ENCODE peak calls at places on chromosome 10, in seven cellular contexts. M, S, X, I, B, N and A are unnamed samples.

GRCh38 chr10:92068900-92069299 is 145.3 kb downstream of the BTAF1 start:
- DNase-seq in M (no peak), N (peak; percentile 57), X (no peak), S (no peak), I (no peak), B (no peak), A (no peak)

GRCh38 chr10:50614444-50615137 is 9.2 kb downstream of the SGMS1 start:
- DNase-seq in X (no peak), M (peak; percentile 46), I (no peak), N (no peak), B (no peak), S (no peak), A (no peak)

GRCh38 chr10:50600831-50601466 is 22.8 kb downstream of the SGMS1 start:
- DNase-seq in N (no peak), X (no peak), B (no peak), S (no peak), M (no peak), I (no peak), A (no peak)

GRCh38 chr10:123972481-123973401 is 81.1 kb upstream of the CPXM2 start:
- DNase-seq in B (no peak), M (no peak), X (no peak), N (no peak), I (no peak), S (no peak), A (no peak)

GRCh38 chr10:92506336-92506735 is 67.6 kb downstream of the IDE start:
- DNase-seq in X (no peak), B (no peak), M (no peak), S (no peak), N (no peak), I (no peak), A (no peak)

GRCh38 chr10:120012566-120012965 is 120.0 kb downstream of the SEC23IP start:
- DNase-seq in N (peak; percentile 73), M (no peak), B (no peak), S (no peak), X (no peak), I (no peak), A (no peak)

GRCh38 chr10:22942437-22942836 is 14.6 kb downstream of the ARMC3 start:
- DNase-seq in B (no peak), I (no peak), N (no peak), X (no peak), S (no peak), M (no peak), A (no peak)

GRCh38 chr10:78512205-78512550 is 478.5 kb downstream of the RPS24 start:
- DNase-seq in M (no peak), X (no peak), S (no peak), N (no peak), I (no peak), B (no peak), A (no peak)

GRCh38 chr10:4217653-4218052 is 432.6 kb upstream of the KLF6 start:
- DNase-seq in N (no peak), B (no peak), S (no peak), M (no peak), I (no peak), X (no peak), A (no peak)

GRCh38 chr10:27759483-27760281 is 14.1 kb upstream of the MKX start:
- DNase-seq in S (no peak), M (no peak), X (no peak), B (no peak), I (no peak), N (no peak), A (no peak)

GRCh38 chr10:490256-490655 is 199.2 kb downstream of the DIP2C start:
- DNase-seq in B (no peak), N (no peak), S (no peak), M (peak; percentile 24), I (no peak), X (no peak), A (peak; percentile 76)

GRCh38 chr10:58691528-58691927 is 178.9 kb downstream of the BICC1 start:
- DNase-seq in S (no peak), I (no peak), M (no peak), X (no peak), B (no peak), N (no peak), A (no peak)

GRCh38 chr10:119131512-119132240 is 27.8 kb downstream of the DENND10 start:
- DNase-seq in N (no peak), X (no peak), M (no peak), I (peak; percentile 89), S (no peak), B (peak; percentile 96), A (no peak)

GRCh38 chr10:116880716-116881440 is 31.6 kb downstream of the ENO4 start:
- DNase-seq in B (no peak), N (peak; percentile 37), I (no peak), S (no peak), X (no peak), M (no peak), A (peak; percentile 5)

GRCh38 chr10:86364551-86365345 is 1.8 kb downstream of the GRID1 start:
- DNase-seq in X (no peak), I (no peak), S (peak; percentile 63), M (no peak), N (no peak), B (peak; percentile 56), A (no peak)

GRCh38 chr10:131249238-131249956 is 62.1 kb downstream of the TCERG1L start:
- DNase-seq in M (no peak), X (no peak), N (no peak), I (no peak), B (no peak), S (no peak), A (no peak)

GRCh38 chr10:34739915-34740314 is 75.2 kb downstream of the PARD3 start:
- DNase-seq in B (peak; percentile 17), M (peak; percentile 30), N (peak; percentile 91), X (peak; percentile 86), S (no peak), I (no peak), A (peak; percentile 83)

GRCh38 chr10:79391231-79392019 is 44.2 kb downstream of the PPIF start:
- DNase-seq in X (no peak), I (no peak), N (no peak), B (no peak), S (peak; percentile 72), M (peak; percentile 24), A (no peak)

GRCh38 chr10:101614957-101615759 is 27.0 kb downstream of the DPCD start:
- DNase-seq in B (no peak), X (no peak), N (no peak), M (no peak), I (no peak), S (no peak), A (no peak)

GRCh38 chr10:44899450-44900080 is 11.6 kb upstream of the TMEM72 start:
- DNase-seq in I (no peak), B (no peak), N (no peak), X (no peak), M (no peak), S (no peak), A (no peak)

GRCh38 chr10:127922675-127923366 is 15.9 kb downstream of the PTPRE start:
- DNase-seq in I (no peak), N (peak; percentile 96), M (peak; percentile 86), S (peak; percentile 89), X (peak; percentile 53), B (no peak), A (peak; percentile 38)

GRCh38 chr10:30990351-30990750 is 41.3 kb downstream of the ZNF438 start:
- DNase-seq in X (no peak), M (no peak), S (no peak), I (no peak), N (no peak), B (no peak), A (no peak)

DNA sequence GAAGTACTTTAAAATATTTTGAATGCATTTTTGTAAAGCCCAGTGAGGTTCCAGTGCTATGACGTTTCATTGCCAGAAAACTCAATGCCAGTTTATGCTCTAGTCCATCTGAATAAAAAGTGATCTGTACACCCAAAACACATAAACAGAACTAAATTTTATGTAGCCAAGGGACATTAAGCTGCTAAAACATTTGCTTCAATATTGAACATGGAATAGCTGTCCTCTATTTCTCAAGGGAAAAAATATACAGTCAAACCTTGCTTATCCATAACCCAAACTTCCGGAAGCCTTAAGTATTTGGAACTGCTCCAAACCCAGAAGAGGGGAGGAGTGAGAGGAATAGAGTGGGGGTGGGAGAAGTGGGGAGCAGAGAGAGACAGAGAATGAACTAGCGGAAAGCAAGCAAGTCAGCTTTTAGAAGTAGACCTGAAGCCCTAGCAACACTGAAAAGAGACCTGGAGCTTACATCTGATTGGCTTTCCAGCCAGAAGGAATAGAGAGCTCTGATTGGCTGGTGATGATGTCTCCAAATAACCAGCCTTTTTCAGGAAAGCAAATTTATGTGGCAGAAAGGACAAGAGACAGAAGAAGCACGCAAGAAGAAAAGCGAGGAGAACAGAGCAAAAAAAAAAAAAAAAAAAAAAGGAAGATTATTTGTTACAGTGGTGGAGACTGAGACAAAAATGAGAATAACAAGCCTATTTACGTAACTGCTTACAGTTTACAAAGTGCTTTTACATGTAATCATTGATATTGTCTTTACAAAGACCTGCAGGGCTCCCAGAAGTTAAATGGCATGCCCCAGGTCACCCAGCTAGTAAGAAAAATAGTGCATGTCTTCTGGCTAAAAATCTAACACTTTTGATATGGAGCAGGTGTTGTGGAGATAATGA is 196.0 kb downstream of the RNLS start:
- DNase-seq in B (peak; percentile 88), S (no peak), N (peak; percentile 93), X (peak; percentile 21), I (peak; percentile 88), M (no peak), A (peak; percentile 47)
- H3K4me3 ChIP-seq in B (no peak overlapping the region), S (peak overlapping the region; percentile 59), N (no peak overlapping the region), X (no peak overlapping the region), I (no peak overlapping the region), M (peak overlapping the region; percentile 32), A (no peak overlapping the region)

GRCh38 chr10:5691786-5692185 is 7.1 kb downstream of the TASOR2 start:
- DNase-seq in N (no peak), M (no peak), B (no peak), X (no peak), S (no peak), I (no peak), A (no peak)
- H3K4me3 ChIP-seq in N (peak overlapping the region; percentile 68), M (no peak overlapping the region), B (no peak overlapping the region), X (no peak overlapping the region), S (no peak overlapping the region), I (no peak overlapping the region), A (no peak overlapping the region)

DNA sequence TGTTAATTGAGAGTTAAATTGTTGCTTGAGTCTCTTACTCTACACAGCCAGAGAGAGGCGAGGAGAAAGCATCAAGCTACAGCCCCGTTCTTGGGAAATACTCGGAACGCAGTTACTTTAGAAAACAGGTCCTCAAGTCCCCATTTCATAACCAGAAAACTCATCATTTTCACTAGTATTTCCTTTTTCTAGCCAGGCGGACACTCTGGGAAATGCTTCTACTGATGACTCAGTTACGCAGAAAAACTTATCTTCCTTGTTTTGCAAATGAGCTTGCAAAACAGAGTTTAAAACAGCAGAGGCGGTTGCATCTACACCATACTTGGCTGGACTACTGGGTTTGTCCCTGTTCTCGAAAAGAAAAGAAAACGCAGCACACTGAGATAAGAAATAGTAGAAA is 111.4 kb upstream of the FGFR2 start:
- DNase-seq in N (peak; percentile 69), X (no peak), B (peak; percentile 55), M (no peak), I (peak; percentile 4), S (no peak), A (peak; percentile 7)
- H3K4me3 ChIP-seq in N (peak overlapping the region; percentile 41), X (no peak overlapping the region), B (no peak overlapping the region), M (no peak overlapping the region), I (no peak overlapping the region), S (no peak overlapping the region), A (no peak overlapping the region)

GRCh38 chr10:3095373-3096139 is 28.2 kb downstream of the PFKP start:
- DNase-seq in M (no peak), S (no peak), N (peak; percentile 100), B (peak; percentile 90), X (peak; percentile 97), I (peak; percentile 66), A (peak; percentile 98)
- H3K4me3 ChIP-seq in M (no peak overlapping the region), S (peak overlapping the region; percentile 51), N (peak overlapping the region; percentile 40), B (peak overlapping the region; percentile 22), X (no peak overlapping the region), I (no peak overlapping the region), A (peak overlapping the region; percentile 13)